ENCODE peak calls at places on chromosomes 1 and 21, in eight cellular contexts. L is lower leg skin, J is IMR-90, G is A549, K is stomach, R is H54, X is body of pancreas, O is right lobe of liver. H is an unnamed sample.

GRCh38 chr1:82586473-82586872 is 785.7 kb downstream of the ADGRL2 start:
- DNase-seq in J (no peak), L (no peak), X (no peak), R (no peak), O (no peak), K (no peak), G (no peak), H (no peak)

GRCh38 chr1:204340137-204340536 is 19.6 kb downstream of the PLEKHA6 start:
- DNase-seq in J (no peak), K (no peak), G (no peak), O (no peak), X (no peak), R (no peak), L (no peak), H (no peak)

GRCh38 chr1:32464191-32464715 is 619 bp upstream of the ZBTB8B start:
- DNase-seq in L (no peak), K (no peak), G (no peak), O (no peak), R (no peak), J (peak; percentile 4), X (no peak), H (no peak)

GRCh38 chr21:32083175-32083574 is 195.7 kb downstream of the MIS18A start:
- DNase-seq in X (no peak), J (peak; percentile 3), R (no peak), O (no peak), L (no peak), G (no peak), K (no peak), H (no peak)

GRCh38 chr1:29830383-29830782 is 594.1 kb downstream of the PTPRU start:
- DNase-seq in K (peak; percentile 10), R (no peak), X (no peak), O (no peak), G (no peak), L (no peak), J (no peak), H (no peak)

GRCh38 chr21:44758141-44758561 is 43.5 kb downstream of the UBE2G2 start:
- DNase-seq in J (no peak), R (no peak), K (no peak), O (no peak), L (no peak), G (no peak), X (no peak), H (no peak)

GRCh38 chr1:16241116-16241763 is 4.3 kb upstream of the CPLANE2 start:
- DNase-seq in O (no peak), K (no peak), X (no peak), L (no peak), J (no peak), G (no peak), R (no peak), H (no peak)

GRCh38 chr1:216183427-216183826 is 239.8 kb downstream of the USH2A start:
- DNase-seq in O (no peak), R (no peak), K (no peak), J (peak; percentile 40), G (no peak), X (no peak), L (no peak), H (no peak)

GRCh38 chr1:171740356-171740863 is 1.5 kb downstream of the VAMP4 start:
- DNase-seq in L (no peak), J (peak; percentile 33), X (no peak), O (no peak), G (no peak), R (no peak), K (no peak), H (no peak)

GRCh38 chr21:39673736-39674135 is 61.0 kb downstream of the B3GALT5 start:
- DNase-seq in X (peak; percentile 81), O (no peak), J (no peak), G (no peak), R (no peak), K (no peak), L (no peak), H (no peak)

GRCh38 chr1:234781241-234782056 is 171.5 kb upstream of the IRF2BP2 start:
- DNase-seq in J (peak; percentile 12), K (no peak), X (no peak), R (no peak), O (no peak), L (no peak), G (peak; percentile 35), H (no peak)

GRCh38 chr1:167136191-167136614 is 42.3 kb downstream of the STYXL2 start:
- DNase-seq in X (no peak), L (no peak), J (peak; percentile 12), R (peak; percentile 72), K (no peak), O (no peak), G (no peak), H (no peak)

GRCh38 chr1:19731311-19731821 is 66.7 kb downstream of the HTR6 start:
- DNase-seq in J (peak; percentile 20), K (no peak), X (no peak), L (no peak), G (no peak), R (no peak), O (no peak), H (no peak)

GRCh38 chr1:32500387-32501209 is 35.7 kb downstream of the ZBTB8B start:
- DNase-seq in R (peak; percentile 77), X (peak; percentile 62), O (peak; percentile 65), J (peak; percentile 49), L (peak; percentile 70), G (peak; percentile 72), K (peak; percentile 70), H (peak; percentile 68)

GRCh38 chr1:215669806-215670485 is 102.8 kb downstream of the KCTD3 start:
- DNase-seq in J (peak; percentile 54), L (no peak), G (no peak), O (no peak), R (no peak), K (no peak), X (no peak), H (no peak)

GRCh38 chr1:66239834-66240233 is 294.1 kb upstream of the SGIP1 start:
- DNase-seq in J (no peak), X (no peak), L (no peak), O (no peak), K (no peak), R (no peak), G (no peak), H (no peak)

GRCh38 chr1:156115514-156116374 is 1.2 kb downstream of the LMNA start:
- DNase-seq in G (no peak), X (peak; percentile 75), J (peak; percentile 65), L (no peak), R (peak; percentile 55), K (peak; percentile 62), O (peak; percentile 67), H (no peak)
- TF ChIP-seq POLR2A in G (no peak), X (peak; percentile 34), J (peak; percentile 74), L (no peak), R (peak; percentile 43), K (no peak), O (peak; percentile 53), H (no peak)

DNA sequence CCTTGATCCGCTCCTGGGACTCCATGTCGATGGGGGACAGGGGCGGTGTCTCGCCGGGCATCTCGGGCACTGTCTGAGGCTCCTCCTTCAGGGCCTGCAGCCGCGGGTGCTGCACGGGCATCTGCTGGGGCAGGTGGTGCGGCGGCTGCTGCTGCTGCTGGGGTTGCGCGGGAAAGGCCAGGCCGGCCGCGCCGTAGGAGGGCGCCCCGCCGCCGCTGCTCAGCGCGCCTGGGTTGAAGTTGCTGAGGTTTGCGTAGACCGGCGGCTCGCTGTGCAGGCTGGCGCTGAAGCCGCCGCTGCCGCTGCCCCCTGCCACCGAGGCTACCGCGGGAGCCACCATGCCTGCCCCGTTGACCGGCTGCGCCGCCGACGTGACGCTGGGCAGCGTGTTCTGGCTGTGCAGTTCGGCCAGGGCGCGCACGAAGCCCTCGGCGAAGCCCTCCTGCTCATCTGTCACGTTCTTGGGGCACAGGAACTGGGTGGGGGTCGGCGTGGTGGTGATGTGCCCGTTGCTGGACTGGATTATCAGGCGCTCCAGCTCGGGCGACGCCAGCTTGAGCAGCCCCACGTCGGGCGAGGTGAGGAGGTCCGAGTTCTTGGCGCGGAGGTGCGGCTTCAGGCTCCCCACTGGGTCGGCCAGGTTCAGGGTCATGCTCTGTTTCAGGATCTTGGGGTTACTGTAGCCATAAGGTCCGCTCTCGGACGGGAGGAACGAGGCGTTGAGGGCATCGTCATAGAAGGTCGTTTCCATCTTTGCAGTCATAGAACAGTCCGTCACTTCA is 1.3 kb downstream of the JUN start:
- DNase-seq in K (peak; percentile 66), G (no peak), O (peak; percentile 62), L (peak; percentile 31), R (no peak), X (peak; percentile 71), J (peak; percentile 22), H (peak; percentile 56)
- TF ChIP-seq POLR2A in K (peak; percentile 47), G (peak; percentile 15), O (peak; percentile 64), L (no peak), R (peak; percentile 3), X (no peak), J (peak; percentile 18), H (no peak)

GRCh38 chr1:37595440-37596181 is at the start of gene GNL2:
- DNase-seq in R (peak; percentile 96), O (peak; percentile 98), G (peak; percentile 94), X (peak; percentile 98), K (peak; percentile 99), L (peak; percentile 95), J (peak; percentile 95), H (peak; percentile 94)
- TF ChIP-seq POLR2A in R (peak; percentile 89), O (peak; percentile 76), G (peak; percentile 90), X (no peak), K (peak; percentile 33), L (no peak), J (peak; percentile 91), H (peak; percentile 93)

DNA sequence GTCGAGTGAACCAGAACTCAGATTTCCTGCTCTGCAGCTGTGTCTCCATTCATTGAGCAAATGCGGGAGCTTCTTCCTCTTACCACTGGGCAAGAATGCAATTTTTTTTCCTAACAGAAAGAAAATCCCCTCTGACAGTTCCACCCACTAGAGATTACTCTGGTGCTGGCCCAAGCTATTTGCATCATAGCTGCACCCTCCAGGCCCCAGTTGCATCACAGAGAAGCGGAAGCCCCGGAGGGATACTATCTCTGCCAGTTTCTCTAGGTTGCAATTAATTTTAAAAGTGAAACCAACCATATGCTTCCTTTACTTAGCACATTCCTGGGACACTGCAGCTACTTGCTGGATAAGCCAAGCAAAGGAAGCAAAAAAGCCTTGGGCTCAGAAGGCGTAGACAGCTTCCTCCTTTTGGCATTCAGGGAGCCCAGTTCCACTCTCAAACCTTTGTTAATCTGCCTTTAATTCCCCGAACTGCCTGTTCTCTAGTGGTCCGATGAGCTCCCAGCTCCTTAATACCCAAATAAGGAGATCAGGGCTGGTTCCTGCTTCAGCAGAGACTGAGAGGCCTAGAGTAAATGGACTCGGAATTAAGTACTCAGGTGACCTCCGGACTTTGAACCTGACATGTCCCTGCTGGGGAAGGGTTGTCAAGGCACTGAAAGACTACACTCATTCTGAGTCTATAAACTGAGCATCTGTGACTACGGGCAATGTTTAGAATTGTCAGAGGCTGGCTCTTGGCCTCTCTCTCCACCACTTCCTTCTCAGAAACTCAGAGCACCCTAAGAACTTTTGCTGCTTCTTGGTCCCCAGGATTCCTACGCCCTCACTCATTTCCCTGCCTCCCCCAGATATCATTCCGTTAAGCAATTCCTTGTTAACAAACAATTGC is 72.5 kb upstream of the TNFSF18 start:
- DNase-seq in R (peak; percentile 16), L (peak; percentile 79), G (peak; percentile 10), X (peak; percentile 44), K (peak; percentile 45), J (peak; percentile 95), O (peak; percentile 75), H (no peak)
- TF ChIP-seq POLR2A in R (no peak), L (no peak), G (no peak), X (no peak), K (no peak), J (no peak), O (no peak), H (no peak)

H was measured in GM12891.